ENCODE peak calls at places on chromosomes 2 and 18, in four cellular contexts. D is K562, I is HepG2, P is GM12878. H is an unnamed sample.
A peak's percentile ranks its signal among the peaks of the same experiment; 100 is the strongest.

GRCh38 chr18:50970006-50970405 is 2.2 kb downstream of the ELAC1 start:
- DNase-seq in I (no peak), P (no peak), D (no peak), H (no peak)

GRCh38 chr2:156320491-156320896 is 12.0 kb downstream of the NR4A2 start:
- DNase-seq in D (no peak), I (no peak), P (no peak), H (peak; percentile 55)

GRCh38 chr2:55164534-55165104 is 67.5 kb downstream of the CLHC1 start:
- DNase-seq in D (no peak), P (no peak), I (no peak), H (no peak)

GRCh38 chr18:36580874-36581750 is 247.7 kb downstream of the TPGS2 start:
- DNase-seq in D (no peak), I (no peak), P (no peak), H (no peak)

GRCh38 chr2:176589287-176589686 is 320.0 kb downstream of the MTX2 start:
- DNase-seq in D (no peak), I (peak; percentile 6), P (no peak), H (no peak)

GRCh38 chr2:23653326-23653725 is 268.3 kb downstream of the KLHL29 start:
- DNase-seq in P (no peak), D (no peak), I (no peak), H (no peak)

GRCh38 chr2:68766378-68766845 is 31.8 kb downstream of the ARHGAP25 start:
- DNase-seq in I (no peak), P (no peak), D (no peak), H (no peak)

GRCh38 chr2:138147796-138148195 is 183.5 kb downstream of the HNMT start:
- DNase-seq in D (no peak), P (no peak), I (no peak), H (no peak)

GRCh38 chr2:157523270-157524059 is 79.6 kb upstream of the CYTIP start:
- DNase-seq in P (no peak), I (no peak), D (no peak), H (no peak)

GRCh38 chr2:55425449-55425848 is 5.8 kb upstream of the CCDC88A start:
- DNase-seq in P (no peak), I (no peak), D (no peak), H (no peak)

GRCh38 chr2:71153585-71153984 is 23.2 kb downstream of the MPHOSPH10 start:
- DNase-seq in I (no peak), D (no peak), P (no peak), H (no peak)

GRCh38 chr2:152189622-152190495 is 14.3 kb upstream of the STAM2 start:
- DNase-seq in P (no peak), I (peak; percentile 71), D (peak; percentile 38), H (peak; percentile 19)

GRCh38 chr2:39487398-39488250 is 50.5 kb upstream of the MAP4K3 start:
- DNase-seq in P (no peak), D (no peak), I (no peak), H (no peak)

GRCh38 chr18:22344908-22345670 is 72.6 kb downstream of the CTAGE1 start:
- DNase-seq in I (no peak), D (no peak), P (no peak), H (no peak)

GRCh38 chr2:217650716-217651360 is 352.0 kb downstream of the TNS1 start:
- DNase-seq in P (no peak), I (peak; percentile 59), D (peak; percentile 29), H (peak; percentile 46)

GRCh38 chr2:64202206-64202864 is 58.1 kb upstream of the PELI1 start:
- DNase-seq in P (peak; percentile 45), I (no peak), D (no peak), H (no peak)

GRCh38 chr2:37377187-37377532 is 32.7 kb downstream of the QPCT start:
- DNase-seq in D (no peak), P (peak; percentile 40), I (no peak), H (no peak)

GRCh38 chr2:213751446-213751845 is 467.2 kb downstream of the SPAG16 start:
- DNase-seq in P (peak; percentile 59), D (no peak), I (no peak), H (no peak)

GRCh38 chr18:74148543-74149070 is 284 bp downstream of the TIMM21 start:
- DNase-seq in D (peak; percentile 9), P (no peak), I (no peak), H (no peak)

GRCh38 chr2:98569197-98569793 is 39.0 kb downstream of the COA5 start:
- DNase-seq in D (peak; percentile 85), P (no peak), I (peak; percentile 41), H (peak; percentile 88)

GRCh38 chr2:71385008-71385407 is 53.4 kb downstream of the ZNF638 start:
- DNase-seq in I (no peak), P (no peak), D (no peak), H (no peak)

GRCh38 chr18:12515550-12515949 is 107.8 kb downstream of the PRELID3A start:
- DNase-seq in D (no peak), P (no peak), I (no peak), H (no peak)

GRCh38 chr2:85774126-85774978 is 20.6 kb downstream of the ATOH8 start:
- DNase-seq in P (no peak), I (no peak), D (no peak), H (no peak)

GRCh38 chr2:28544915-28545589 is 49.2 kb downstream of the PLB1 start:
- DNase-seq in P (no peak), D (no peak), I (peak; percentile 85), H (no peak)

GRCh38 chr2:235521844-235522243 is 28.0 kb downstream of the AGAP1 start:
- DNase-seq in P (no peak), I (no peak), D (no peak), H (no peak)
- TF ChIP-seq MAX in P (no peak), I (no peak), D (no peak), H (no peak)

DNA sequence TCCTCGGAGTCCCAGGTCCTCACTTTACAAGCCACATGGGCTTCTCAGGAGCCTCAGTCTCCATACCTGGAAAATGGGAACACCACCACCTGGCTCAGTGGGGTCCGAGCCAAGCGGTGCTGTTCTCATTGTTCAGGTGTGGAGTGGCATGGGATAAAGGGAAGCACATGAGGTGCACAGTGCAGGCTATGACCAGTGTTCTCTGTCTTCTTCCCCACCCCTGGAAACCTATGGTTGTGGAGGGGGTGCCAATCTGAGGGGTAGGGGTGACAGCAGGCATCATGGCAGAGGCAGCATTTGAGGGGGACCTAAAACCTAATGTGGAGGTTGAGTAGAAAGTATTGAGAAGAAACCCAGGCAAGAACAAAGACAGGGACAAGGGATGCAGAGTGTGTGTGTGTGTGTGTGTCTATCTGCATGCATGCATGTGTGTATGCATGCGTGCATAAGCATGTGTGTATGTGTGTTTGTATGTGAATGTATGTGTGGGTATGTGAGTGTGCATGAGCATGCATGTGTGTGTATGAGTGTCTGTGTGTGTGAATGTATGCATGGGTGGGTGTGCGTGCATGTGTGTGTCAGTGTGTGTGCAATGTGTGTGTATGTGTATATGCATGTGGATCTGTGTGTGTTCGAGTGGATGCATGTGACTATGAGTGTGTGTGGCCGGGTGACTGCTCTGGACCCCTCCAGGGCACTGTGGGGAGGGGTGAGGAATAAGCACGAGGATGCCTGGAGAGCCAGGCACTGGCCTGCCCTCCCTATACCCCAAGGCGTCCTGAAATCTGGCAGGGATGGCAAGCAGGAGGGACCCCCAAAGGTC is 4.0 kb downstream of the KIF1A start:
- DNase-seq in I (no peak), P (no peak), D (no peak), H (no peak)
- TF ChIP-seq CBFB in I (no peak), P (no peak), D (no peak), H (no peak)

GRCh38 chr2:150370600-150370999 is 116.9 kb downstream of the RND3 start:
- DNase-seq in P (no peak), I (no peak), D (no peak), H (no peak)
- TF ChIP-seq MAX in P (no peak), I (no peak), D (no peak), H (no peak)

DNA sequence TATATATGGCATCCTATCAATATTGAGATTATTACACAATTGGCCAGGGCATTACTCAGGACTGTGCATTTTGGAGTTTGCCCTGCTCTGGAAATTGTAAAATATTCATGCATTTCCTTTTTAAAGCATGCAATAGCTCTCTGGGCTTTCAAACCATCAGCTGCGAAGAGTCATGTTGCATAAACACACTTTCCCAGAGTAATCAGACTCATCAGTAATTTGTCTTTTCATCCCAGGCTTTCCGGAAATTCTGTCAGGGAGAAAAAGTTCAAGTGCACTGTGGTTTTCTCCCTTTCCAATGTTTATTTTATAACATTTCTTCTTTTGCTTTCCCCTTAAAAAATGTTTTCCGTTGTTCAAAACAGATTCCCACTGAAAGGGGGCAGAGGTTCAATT is 38.9 kb upstream of the FHL2 start:
- DNase-seq in P (no peak), D (no peak), I (no peak), H (no peak)
- TF ChIP-seq CBFB in P (no peak), D (no peak), I (no peak), H (no peak)

DNA sequence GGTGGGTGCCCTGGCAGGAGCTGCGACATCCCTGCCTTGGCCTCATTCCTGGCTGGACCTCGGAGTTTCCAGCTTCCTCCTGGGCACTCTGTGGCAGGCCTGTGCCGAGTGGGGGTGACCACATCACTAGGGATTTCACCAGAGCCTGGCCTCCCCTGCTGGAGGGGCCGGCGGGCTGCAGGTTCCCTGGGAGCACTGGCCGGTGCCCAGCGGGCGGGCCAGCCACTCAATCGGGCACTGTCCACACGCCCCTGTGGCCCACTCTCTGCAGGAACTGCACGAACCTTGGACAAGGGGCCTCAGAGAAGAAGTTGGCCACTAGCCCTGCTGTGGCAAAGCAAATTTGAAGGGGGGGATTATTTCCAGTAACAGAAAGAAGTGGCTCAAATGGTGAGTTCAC is 110.7 kb upstream of the APCDD1 start:
- DNase-seq in I (no peak), D (no peak), P (no peak), H (no peak)
- TF ChIP-seq MAX in I (no peak), D (no peak), P (no peak), H (no peak)

GRCh38 chr2:24924732-24925131 is 4.7 kb upstream of the ADCY3 start:
- DNase-seq in P (no peak), D (no peak), I (no peak), H (peak; percentile 7)
- TF ChIP-seq CBFB in P (no peak), D (no peak), I (no peak), H (no peak)

GRCh38 chr18:32271649-32272324 is 81.9 kb downstream of the MEP1B start:
- DNase-seq in P (no peak), I (peak; percentile 36), D (peak; percentile 48), H (peak; percentile 31)
- TF ChIP-seq MAX in P (no peak), I (no peak), D (no peak), H (no peak)

GRCh38 chr2:233829193-233830110 is 24.9 kb downstream of the HJURP start:
- DNase-seq in I (no peak), D (no peak), P (no peak), H (no peak)

GRCh38 chr2:233832414-233832813 is 21.9 kb downstream of the HJURP start:
- DNase-seq in P (no peak), D (no peak), I (no peak), H (no peak)

GRCh38 chr2:233831861-233832260 is 22.5 kb downstream of the HJURP start:
- DNase-seq in D (no peak), I (no peak), P (no peak), H (no peak)

GRCh38 chr2:233830111-233830760 is 24.1 kb downstream of the HJURP start:
- DNase-seq in I (no peak), P (no peak), D (no peak), H (no peak)

GRCh38 chr2:233831011-233831721 is 23.2 kb downstream of the HJURP start:
- DNase-seq in P (no peak), D (no peak), I (no peak), H (no peak)
- TF ChIP-seq CBFB in P (no peak), D (no peak), I (no peak), H (no peak)